ENCODE peak calls at places on chromosomes 7 and 10, in ten cellular contexts. One of them, this sample, is unnamed.

GRCh38 chr10:49362596-49363260 is 33.2 kb downstream of the DRGX start:
- DNase-seq in EH: no peak
- DNase-seq in activated CD8-positive, alpha-beta memory T cell treated with anti-CD3 and anti-CD28 coated beads for 1 hour: no peak
- DNase-seq in cardiac muscle cell: no peak
- DNase-seq in AG04450: no peak
- DNase-seq in natural killer cell treated with Interleukin-12 subunit alpha and Interleukin-12 subunit beta and Interleukin-15 and Interleukin-18, amount 100 ng/mL, for 72 hours: no peak
- DNase-seq in occipital lobe: no peak
- DNase-seq in NCI-H2029: no peak
- DNase-seq in EL: no peak
- DNase-seq in effector memory CD4-positive, alpha-beta T cell: no peak
- DNase-seq in this sample: no peak

GRCh38 chr10:122310311-122311050 is 39.4 kb downstream of the BTBD16 start:
- DNase-seq in natural killer cell treated with Interleukin-12 subunit alpha and Interleukin-12 subunit beta and Interleukin-15 and Interleukin-18, amount 100 ng/mL, for 72 hours: no peak
- DNase-seq in occipital lobe: no peak
- DNase-seq in AG04450: no peak
- DNase-seq in EL: no peak
- DNase-seq in activated CD8-positive, alpha-beta memory T cell treated with anti-CD3 and anti-CD28 coated beads for 1 hour: no peak
- DNase-seq in EH: no peak
- DNase-seq in NCI-H2029: no peak
- DNase-seq in effector memory CD4-positive, alpha-beta T cell: no peak
- DNase-seq in cardiac muscle cell: peak; percentile 29
- DNase-seq in this sample: peak; percentile 71

GRCh38 chr10:70664702-70665195 is 7.6 kb upstream of the ADAMTS14 start:
- DNase-seq in AG04450: peak; percentile 96
- DNase-seq in occipital lobe: peak; percentile 71
- DNase-seq in NCI-H2029: peak; percentile 42
- DNase-seq in EH: peak; percentile 99
- DNase-seq in effector memory CD4-positive, alpha-beta T cell: no peak
- DNase-seq in cardiac muscle cell: peak; percentile 94
- DNase-seq in activated CD8-positive, alpha-beta memory T cell treated with anti-CD3 and anti-CD28 coated beads for 1 hour: no peak
- DNase-seq in natural killer cell treated with Interleukin-12 subunit alpha and Interleukin-12 subunit beta and Interleukin-15 and Interleukin-18, amount 100 ng/mL, for 72 hours: no peak
- DNase-seq in EL: peak; percentile 99
- DNase-seq in this sample: peak; percentile 98

GRCh38 chr7:134639061-134639460 is 7.6 kb upstream of the BPGM start:
- DNase-seq in occipital lobe: no peak
- DNase-seq in effector memory CD4-positive, alpha-beta T cell: no peak
- DNase-seq in EL: no peak
- DNase-seq in natural killer cell treated with Interleukin-12 subunit alpha and Interleukin-12 subunit beta and Interleukin-15 and Interleukin-18, amount 100 ng/mL, for 72 hours: no peak
- DNase-seq in activated CD8-positive, alpha-beta memory T cell treated with anti-CD3 and anti-CD28 coated beads for 1 hour: no peak
- DNase-seq in cardiac muscle cell: no peak
- DNase-seq in EH: no peak
- DNase-seq in NCI-H2029: no peak
- DNase-seq in AG04450: no peak
- DNase-seq in this sample: no peak

GRCh38 chr7:48832303-48832845 is 92.0 kb upstream of the CDC14C start:
- DNase-seq in EH: no peak
- DNase-seq in cardiac muscle cell: no peak
- DNase-seq in occipital lobe: peak; percentile 59
- DNase-seq in NCI-H2029: peak; percentile 42
- DNase-seq in activated CD8-positive, alpha-beta memory T cell treated with anti-CD3 and anti-CD28 coated beads for 1 hour: no peak
- DNase-seq in EL: no peak
- DNase-seq in AG04450: no peak
- DNase-seq in natural killer cell treated with Interleukin-12 subunit alpha and Interleukin-12 subunit beta and Interleukin-15 and Interleukin-18, amount 100 ng/mL, for 72 hours: no peak
- DNase-seq in effector memory CD4-positive, alpha-beta T cell: no peak
- DNase-seq in this sample: no peak

GRCh38 chr7:156334636-156335035 is 305.9 kb upstream of the RNF32 start:
- DNase-seq in occipital lobe: no peak
- DNase-seq in AG04450: no peak
- DNase-seq in EH: no peak
- DNase-seq in activated CD8-positive, alpha-beta memory T cell treated with anti-CD3 and anti-CD28 coated beads for 1 hour: no peak
- DNase-seq in natural killer cell treated with Interleukin-12 subunit alpha and Interleukin-12 subunit beta and Interleukin-15 and Interleukin-18, amount 100 ng/mL, for 72 hours: no peak
- DNase-seq in EL: no peak
- DNase-seq in effector memory CD4-positive, alpha-beta T cell: no peak
- DNase-seq in cardiac muscle cell: no peak
- DNase-seq in NCI-H2029: no peak
- DNase-seq in this sample: no peak

GRCh38 chr10:21057436-21057835 is 160.3 kb upstream of the NEBL start:
- DNase-seq in natural killer cell treated with Interleukin-12 subunit alpha and Interleukin-12 subunit beta and Interleukin-15 and Interleukin-18, amount 100 ng/mL, for 72 hours: no peak
- DNase-seq in effector memory CD4-positive, alpha-beta T cell: no peak
- DNase-seq in EL: no peak
- DNase-seq in cardiac muscle cell: no peak
- DNase-seq in NCI-H2029: no peak
- DNase-seq in occipital lobe: no peak
- DNase-seq in EH: no peak
- DNase-seq in activated CD8-positive, alpha-beta memory T cell treated with anti-CD3 and anti-CD28 coated beads for 1 hour: no peak
- DNase-seq in AG04450: no peak
- DNase-seq in this sample: no peak

GRCh38 chr7:17095951-17096350 is 202.5 kb upstream of the AHR start:
- DNase-seq in AG04450: no peak
- DNase-seq in NCI-H2029: no peak
- DNase-seq in activated CD8-positive, alpha-beta memory T cell treated with anti-CD3 and anti-CD28 coated beads for 1 hour: no peak
- DNase-seq in cardiac muscle cell: no peak
- DNase-seq in EL: no peak
- DNase-seq in effector memory CD4-positive, alpha-beta T cell: no peak
- DNase-seq in occipital lobe: no peak
- DNase-seq in natural killer cell treated with Interleukin-12 subunit alpha and Interleukin-12 subunit beta and Interleukin-15 and Interleukin-18, amount 100 ng/mL, for 72 hours: no peak
- DNase-seq in EH: no peak
- DNase-seq in this sample: no peak

GRCh38 chr10:70331486-70332268 is 47.9 kb upstream of the NPFFR1 start:
- DNase-seq in cardiac muscle cell: peak; percentile 96
- DNase-seq in NCI-H2029: peak; percentile 85
- DNase-seq in activated CD8-positive, alpha-beta memory T cell treated with anti-CD3 and anti-CD28 coated beads for 1 hour: no peak
- DNase-seq in occipital lobe: no peak
- DNase-seq in EL: peak; percentile 95
- DNase-seq in natural killer cell treated with Interleukin-12 subunit alpha and Interleukin-12 subunit beta and Interleukin-15 and Interleukin-18, amount 100 ng/mL, for 72 hours: peak; percentile 59
- DNase-seq in AG04450: peak; percentile 80
- DNase-seq in effector memory CD4-positive, alpha-beta T cell: no peak
- DNase-seq in EH: peak; percentile 95
- DNase-seq in this sample: peak; percentile 92

GRCh38 chr10:97771055-97771811 is 566 bp downstream of the SFRP5 start:
- DNase-seq in cardiac muscle cell: peak; percentile 40
- DNase-seq in EL: peak; percentile 30
- DNase-seq in natural killer cell treated with Interleukin-12 subunit alpha and Interleukin-12 subunit beta and Interleukin-15 and Interleukin-18, amount 100 ng/mL, for 72 hours: no peak
- DNase-seq in AG04450: no peak
- DNase-seq in effector memory CD4-positive, alpha-beta T cell: no peak
- DNase-seq in activated CD8-positive, alpha-beta memory T cell treated with anti-CD3 and anti-CD28 coated beads for 1 hour: no peak
- DNase-seq in occipital lobe: no peak
- DNase-seq in EH: peak; percentile 20
- DNase-seq in NCI-H2029: no peak
- DNase-seq in this sample: peak; percentile 18

GRCh38 chr7:104127204-104127603 is 80.6 kb downstream of the ORC5 start:
- DNase-seq in activated CD8-positive, alpha-beta memory T cell treated with anti-CD3 and anti-CD28 coated beads for 1 hour: no peak
- DNase-seq in EL: no peak
- DNase-seq in effector memory CD4-positive, alpha-beta T cell: no peak
- DNase-seq in EH: no peak
- DNase-seq in NCI-H2029: peak; percentile 8
- DNase-seq in cardiac muscle cell: no peak
- DNase-seq in AG04450: no peak
- DNase-seq in natural killer cell treated with Interleukin-12 subunit alpha and Interleukin-12 subunit beta and Interleukin-15 and Interleukin-18, amount 100 ng/mL, for 72 hours: no peak
- DNase-seq in occipital lobe: no peak
- DNase-seq in this sample: no peak

GRCh38 chr7:155484483-155485399 is 26.8 kb downstream of the EN2 start:
- DNase-seq in activated CD8-positive, alpha-beta memory T cell treated with anti-CD3 and anti-CD28 coated beads for 1 hour: no peak
- DNase-seq in cardiac muscle cell: no peak
- DNase-seq in NCI-H2029: no peak
- DNase-seq in AG04450: no peak
- DNase-seq in occipital lobe: no peak
- DNase-seq in EH: no peak
- DNase-seq in effector memory CD4-positive, alpha-beta T cell: no peak
- DNase-seq in natural killer cell treated with Interleukin-12 subunit alpha and Interleukin-12 subunit beta and Interleukin-15 and Interleukin-18, amount 100 ng/mL, for 72 hours: no peak
- DNase-seq in EL: no peak
- DNase-seq in this sample: no peak